ENCODE peak calls at places on chromosome 3, in nine cellular contexts. One of them, this sample, is unnamed.

GRCh38 chr3:135240426-135240825 is 445.4 kb downstream of the EPHB1 start:
- DNase-seq in HS-5: no peak
- DNase-seq in astrocyte of the spinal cord: no peak
- DNase-seq in activated CD8-positive, alpha-beta memory T cell treated with anti-CD3 and anti-CD28 coated beads for 48 hours: no peak
- DNase-seq in nucleus accumbens: no peak
- DNase-seq in cardiac muscle cell: peak; percentile 33
- DNase-seq in cerebellum: no peak
- DNase-seq in smooth muscle cell of the brain vasculature: no peak
- DNase-seq in CD4-positive, alpha-beta T cell: no peak
- DNase-seq in this sample: no peak

GRCh38 chr3:19934098-19934566 is at the start of gene EFHB:
- DNase-seq in HS-5: no peak
- DNase-seq in CD4-positive, alpha-beta T cell: no peak
- DNase-seq in activated CD8-positive, alpha-beta memory T cell treated with anti-CD3 and anti-CD28 coated beads for 48 hours: no peak
- DNase-seq in astrocyte of the spinal cord: peak; percentile 27
- DNase-seq in cerebellum: no peak
- DNase-seq in nucleus accumbens: no peak
- DNase-seq in cardiac muscle cell: peak; percentile 66
- DNase-seq in smooth muscle cell of the brain vasculature: no peak
- DNase-seq in this sample: no peak

GRCh38 chr3:191499307-191500125 is 38.6 kb downstream of the PYDC2 start:
- DNase-seq in cardiac muscle cell: peak; percentile 14
- DNase-seq in HS-5: no peak
- DNase-seq in astrocyte of the spinal cord: peak; percentile 61
- DNase-seq in smooth muscle cell of the brain vasculature: no peak
- DNase-seq in CD4-positive, alpha-beta T cell: no peak
- DNase-seq in cerebellum: peak; percentile 35
- DNase-seq in nucleus accumbens: peak; percentile 53
- DNase-seq in activated CD8-positive, alpha-beta memory T cell treated with anti-CD3 and anti-CD28 coated beads for 48 hours: no peak
- DNase-seq in this sample: no peak

GRCh38 chr3:71847794-71848193 is 62.8 kb upstream of the PROK2 start:
- DNase-seq in activated CD8-positive, alpha-beta memory T cell treated with anti-CD3 and anti-CD28 coated beads for 48 hours: no peak
- DNase-seq in cardiac muscle cell: no peak
- DNase-seq in cerebellum: no peak
- DNase-seq in HS-5: no peak
- DNase-seq in CD4-positive, alpha-beta T cell: no peak
- DNase-seq in smooth muscle cell of the brain vasculature: no peak
- DNase-seq in astrocyte of the spinal cord: no peak
- DNase-seq in nucleus accumbens: no peak
- DNase-seq in this sample: no peak

GRCh38 chr3:111303760-111304159 is 232.1 kb downstream of the NECTIN3 start:
- DNase-seq in astrocyte of the spinal cord: peak; percentile 45
- DNase-seq in smooth muscle cell of the brain vasculature: no peak
- DNase-seq in HS-5: peak; percentile 58
- DNase-seq in CD4-positive, alpha-beta T cell: no peak
- DNase-seq in activated CD8-positive, alpha-beta memory T cell treated with anti-CD3 and anti-CD28 coated beads for 48 hours: no peak
- DNase-seq in cerebellum: no peak
- DNase-seq in cardiac muscle cell: no peak
- DNase-seq in nucleus accumbens: no peak
- DNase-seq in this sample: no peak

GRCh38 chr3:46130631-46131310 is 77.3 kb downstream of the CCR1 start:
- DNase-seq in CD4-positive, alpha-beta T cell: no peak
- DNase-seq in HS-5: no peak
- DNase-seq in astrocyte of the spinal cord: no peak
- DNase-seq in cerebellum: no peak
- DNase-seq in cardiac muscle cell: no peak
- DNase-seq in nucleus accumbens: no peak
- DNase-seq in smooth muscle cell of the brain vasculature: no peak
- DNase-seq in activated CD8-positive, alpha-beta memory T cell treated with anti-CD3 and anti-CD28 coated beads for 48 hours: no peak
- DNase-seq in this sample: no peak

GRCh38 chr3:9701006-9701405 is 2.6 kb upstream of the CPNE9 start:
- DNase-seq in cerebellum: no peak
- DNase-seq in CD4-positive, alpha-beta T cell: no peak
- DNase-seq in smooth muscle cell of the brain vasculature: no peak
- DNase-seq in activated CD8-positive, alpha-beta memory T cell treated with anti-CD3 and anti-CD28 coated beads for 48 hours: no peak
- DNase-seq in nucleus accumbens: no peak
- DNase-seq in cardiac muscle cell: no peak
- DNase-seq in HS-5: no peak
- DNase-seq in astrocyte of the spinal cord: no peak
- DNase-seq in this sample: no peak

GRCh38 chr3:64853456-64853855 is 165.7 kb upstream of the ADAMTS9 start:
- DNase-seq in cardiac muscle cell: no peak
- DNase-seq in smooth muscle cell of the brain vasculature: no peak
- DNase-seq in activated CD8-positive, alpha-beta memory T cell treated with anti-CD3 and anti-CD28 coated beads for 48 hours: no peak
- DNase-seq in nucleus accumbens: no peak
- DNase-seq in CD4-positive, alpha-beta T cell: no peak
- DNase-seq in HS-5: no peak
- DNase-seq in cerebellum: no peak
- DNase-seq in astrocyte of the spinal cord: no peak
- DNase-seq in this sample: no peak

GRCh38 chr3:46700772-46701171 is 420 bp upstream of the TMIE start:
- DNase-seq in activated CD8-positive, alpha-beta memory T cell treated with anti-CD3 and anti-CD28 coated beads for 48 hours: no peak
- DNase-seq in smooth muscle cell of the brain vasculature: no peak
- DNase-seq in astrocyte of the spinal cord: no peak
- DNase-seq in CD4-positive, alpha-beta T cell: no peak
- DNase-seq in cardiac muscle cell: no peak
- DNase-seq in HS-5: no peak
- DNase-seq in cerebellum: peak; percentile 87
- DNase-seq in nucleus accumbens: peak; percentile 47
- DNase-seq in this sample: no peak

GRCh38 chr3:16183601-16184270 is 9.3 kb downstream of the GALNT15 start:
- DNase-seq in activated CD8-positive, alpha-beta memory T cell treated with anti-CD3 and anti-CD28 coated beads for 48 hours: no peak
- DNase-seq in nucleus accumbens: no peak
- DNase-seq in cardiac muscle cell: no peak
- DNase-seq in HS-5: peak; percentile 58
- DNase-seq in CD4-positive, alpha-beta T cell: no peak
- DNase-seq in smooth muscle cell of the brain vasculature: peak; percentile 60
- DNase-seq in astrocyte of the spinal cord: peak; percentile 90
- DNase-seq in cerebellum: peak; percentile 89
- DNase-seq in this sample: no peak

GRCh38 chr3:55775366-55775765 is 288.3 kb upstream of the WNT5A start:
- DNase-seq in cardiac muscle cell: no peak
- DNase-seq in nucleus accumbens: no peak
- DNase-seq in cerebellum: no peak
- DNase-seq in activated CD8-positive, alpha-beta memory T cell treated with anti-CD3 and anti-CD28 coated beads for 48 hours: no peak
- DNase-seq in astrocyte of the spinal cord: no peak
- DNase-seq in HS-5: no peak
- DNase-seq in smooth muscle cell of the brain vasculature: no peak
- DNase-seq in CD4-positive, alpha-beta T cell: no peak
- DNase-seq in this sample: no peak

GRCh38 chr3:176767385-176767784 is 429.9 kb downstream of the TBL1XR1 start:
- DNase-seq in nucleus accumbens: no peak
- DNase-seq in CD4-positive, alpha-beta T cell: no peak
- DNase-seq in cerebellum: no peak
- DNase-seq in smooth muscle cell of the brain vasculature: no peak
- DNase-seq in HS-5: peak; percentile 77
- DNase-seq in cardiac muscle cell: no peak
- DNase-seq in activated CD8-positive, alpha-beta memory T cell treated with anti-CD3 and anti-CD28 coated beads for 48 hours: no peak
- DNase-seq in astrocyte of the spinal cord: peak; percentile 96
- DNase-seq in this sample: peak; percentile 45

GRCh38 chr3:37386627-37387230 is 212.3 kb upstream of the LRRFIP2 start:
- DNase-seq in HS-5: no peak
- DNase-seq in cerebellum: no peak
- DNase-seq in astrocyte of the spinal cord: no peak
- DNase-seq in nucleus accumbens: no peak
- DNase-seq in cardiac muscle cell: no peak
- DNase-seq in CD4-positive, alpha-beta T cell: no peak
- DNase-seq in activated CD8-positive, alpha-beta memory T cell treated with anti-CD3 and anti-CD28 coated beads for 48 hours: no peak
- DNase-seq in smooth muscle cell of the brain vasculature: no peak
- DNase-seq in this sample: no peak

GRCh38 chr3:54599741-54600140 is 328.1 kb downstream of the LRTM1 start:
- DNase-seq in CD4-positive, alpha-beta T cell: no peak
- DNase-seq in smooth muscle cell of the brain vasculature: no peak
- DNase-seq in cardiac muscle cell: no peak
- DNase-seq in astrocyte of the spinal cord: no peak
- DNase-seq in HS-5: no peak
- DNase-seq in activated CD8-positive, alpha-beta memory T cell treated with anti-CD3 and anti-CD28 coated beads for 48 hours: no peak
- DNase-seq in nucleus accumbens: peak; percentile 34
- DNase-seq in cerebellum: peak; percentile 28
- DNase-seq in this sample: no peak

GRCh38 chr3:177928156-177928555 is 608.1 kb upstream of the KCNMB2 start:
- DNase-seq in cerebellum: no peak
- DNase-seq in CD4-positive, alpha-beta T cell: no peak
- DNase-seq in cardiac muscle cell: no peak
- DNase-seq in activated CD8-positive, alpha-beta memory T cell treated with anti-CD3 and anti-CD28 coated beads for 48 hours: no peak
- DNase-seq in HS-5: no peak
- DNase-seq in smooth muscle cell of the brain vasculature: no peak
- DNase-seq in nucleus accumbens: no peak
- DNase-seq in astrocyte of the spinal cord: peak; percentile 59
- DNase-seq in this sample: no peak

GRCh38 chr3:108736821-108737220 is 20.4 kb downstream of the RETNLB start:
- DNase-seq in astrocyte of the spinal cord: no peak
- DNase-seq in cerebellum: no peak
- DNase-seq in CD4-positive, alpha-beta T cell: no peak
- DNase-seq in smooth muscle cell of the brain vasculature: no peak
- DNase-seq in cardiac muscle cell: no peak
- DNase-seq in nucleus accumbens: no peak
- DNase-seq in activated CD8-positive, alpha-beta memory T cell treated with anti-CD3 and anti-CD28 coated beads for 48 hours: no peak
- DNase-seq in HS-5: no peak
- DNase-seq in this sample: no peak

GRCh38 chr3:53668872-53669271 is 174.5 kb downstream of the CACNA1D start:
- DNase-seq in cerebellum: no peak
- DNase-seq in HS-5: no peak
- DNase-seq in CD4-positive, alpha-beta T cell: no peak
- DNase-seq in smooth muscle cell of the brain vasculature: no peak
- DNase-seq in astrocyte of the spinal cord: no peak
- DNase-seq in nucleus accumbens: no peak
- DNase-seq in activated CD8-positive, alpha-beta memory T cell treated with anti-CD3 and anti-CD28 coated beads for 48 hours: no peak
- DNase-seq in cardiac muscle cell: peak; percentile 26
- DNase-seq in this sample: no peak

GRCh38 chr3:159846255-159846654 is 142.4 kb upstream of the IL12A start:
- DNase-seq in activated CD8-positive, alpha-beta memory T cell treated with anti-CD3 and anti-CD28 coated beads for 48 hours: no peak
- DNase-seq in CD4-positive, alpha-beta T cell: no peak
- DNase-seq in nucleus accumbens: no peak
- DNase-seq in cerebellum: no peak
- DNase-seq in cardiac muscle cell: no peak
- DNase-seq in astrocyte of the spinal cord: no peak
- DNase-seq in HS-5: no peak
- DNase-seq in smooth muscle cell of the brain vasculature: no peak
- DNase-seq in this sample: no peak

GRCh38 chr3:64732570-64732969 is 44.8 kb upstream of the ADAMTS9 start:
- DNase-seq in CD4-positive, alpha-beta T cell: no peak
- DNase-seq in smooth muscle cell of the brain vasculature: peak; percentile 15
- DNase-seq in cerebellum: no peak
- DNase-seq in nucleus accumbens: no peak
- DNase-seq in astrocyte of the spinal cord: peak; percentile 9
- DNase-seq in activated CD8-positive, alpha-beta memory T cell treated with anti-CD3 and anti-CD28 coated beads for 48 hours: no peak
- DNase-seq in HS-5: no peak
- DNase-seq in cardiac muscle cell: no peak
- DNase-seq in this sample: no peak

GRCh38 chr3:71397046-71397445 is 186.5 kb downstream of the FOXP1 start:
- DNase-seq in nucleus accumbens: no peak
- DNase-seq in activated CD8-positive, alpha-beta memory T cell treated with anti-CD3 and anti-CD28 coated beads for 48 hours: no peak
- DNase-seq in HS-5: no peak
- DNase-seq in cardiac muscle cell: peak; percentile 47
- DNase-seq in astrocyte of the spinal cord: peak; percentile 39
- DNase-seq in CD4-positive, alpha-beta T cell: no peak
- DNase-seq in smooth muscle cell of the brain vasculature: no peak
- DNase-seq in cerebellum: no peak
- DNase-seq in this sample: no peak

GRCh38 chr3:170738756-170739155 is 131.2 kb downstream of the RPL22L1 start:
- DNase-seq in smooth muscle cell of the brain vasculature: no peak
- DNase-seq in cerebellum: no peak
- DNase-seq in HS-5: no peak
- DNase-seq in nucleus accumbens: no peak
- DNase-seq in astrocyte of the spinal cord: no peak
- DNase-seq in cardiac muscle cell: no peak
- DNase-seq in activated CD8-positive, alpha-beta memory T cell treated with anti-CD3 and anti-CD28 coated beads for 48 hours: no peak
- DNase-seq in CD4-positive, alpha-beta T cell: no peak
- DNase-seq in this sample: no peak

GRCh38 chr3:149969945-149970715 is 565 bp downstream of the PFN2 start:
- DNase-seq in cardiac muscle cell: peak; percentile 92
- DNase-seq in nucleus accumbens: peak; percentile 78
- DNase-seq in smooth muscle cell of the brain vasculature: peak; percentile 65
- DNase-seq in HS-5: peak; percentile 66
- DNase-seq in cerebellum: peak; percentile 74
- DNase-seq in CD4-positive, alpha-beta T cell: peak; percentile 73
- DNase-seq in astrocyte of the spinal cord: peak; percentile 87
- DNase-seq in activated CD8-positive, alpha-beta memory T cell treated with anti-CD3 and anti-CD28 coated beads for 48 hours: peak; percentile 27
- DNase-seq in this sample: no peak

GRCh38 chr3:169390310-169390731 is 273.2 kb downstream of the MECOM start:
- DNase-seq in astrocyte of the spinal cord: no peak
- DNase-seq in smooth muscle cell of the brain vasculature: no peak
- DNase-seq in HS-5: no peak
- DNase-seq in activated CD8-positive, alpha-beta memory T cell treated with anti-CD3 and anti-CD28 coated beads for 48 hours: no peak
- DNase-seq in cardiac muscle cell: no peak
- DNase-seq in CD4-positive, alpha-beta T cell: no peak
- DNase-seq in cerebellum: no peak
- DNase-seq in nucleus accumbens: no peak
- DNase-seq in this sample: peak; percentile 30

GRCh38 chr3:115624898-115625297 is 1.6 kb downstream of the GAP43 start:
- DNase-seq in HS-5: no peak
- DNase-seq in astrocyte of the spinal cord: no peak
- DNase-seq in CD4-positive, alpha-beta T cell: no peak
- DNase-seq in cardiac muscle cell: no peak
- DNase-seq in smooth muscle cell of the brain vasculature: no peak
- DNase-seq in cerebellum: peak; percentile 60
- DNase-seq in nucleus accumbens: no peak
- DNase-seq in activated CD8-positive, alpha-beta memory T cell treated with anti-CD3 and anti-CD28 coated beads for 48 hours: no peak
- DNase-seq in this sample: no peak

GRCh38 chr3:66609660-66610547 is 109.1 kb upstream of the LRIG1 start:
- DNase-seq in astrocyte of the spinal cord: peak; percentile 95
- DNase-seq in CD4-positive, alpha-beta T cell: no peak
- DNase-seq in cerebellum: no peak
- DNase-seq in cardiac muscle cell: peak; percentile 23
- DNase-seq in smooth muscle cell of the brain vasculature: peak; percentile 94
- DNase-seq in activated CD8-positive, alpha-beta memory T cell treated with anti-CD3 and anti-CD28 coated beads for 48 hours: no peak
- DNase-seq in HS-5: no peak
- DNase-seq in nucleus accumbens: no peak
- DNase-seq in this sample: peak; percentile 50

GRCh38 chr3:144429719-144430121 is 458.1 kb downstream of the DIPK2A start:
- DNase-seq in cardiac muscle cell: no peak
- DNase-seq in smooth muscle cell of the brain vasculature: no peak
- DNase-seq in CD4-positive, alpha-beta T cell: no peak
- DNase-seq in activated CD8-positive, alpha-beta memory T cell treated with anti-CD3 and anti-CD28 coated beads for 48 hours: no peak
- DNase-seq in nucleus accumbens: no peak
- DNase-seq in cerebellum: no peak
- DNase-seq in astrocyte of the spinal cord: no peak
- DNase-seq in HS-5: peak; percentile 11
- DNase-seq in this sample: no peak

GRCh38 chr3:94937980-94938379 is 875.1 kb downstream of the NSUN3 start:
- DNase-seq in smooth muscle cell of the brain vasculature: no peak
- DNase-seq in HS-5: no peak
- DNase-seq in cardiac muscle cell: no peak
- DNase-seq in cerebellum: no peak
- DNase-seq in astrocyte of the spinal cord: no peak
- DNase-seq in activated CD8-positive, alpha-beta memory T cell treated with anti-CD3 and anti-CD28 coated beads for 48 hours: no peak
- DNase-seq in nucleus accumbens: no peak
- DNase-seq in CD4-positive, alpha-beta T cell: no peak
- DNase-seq in this sample: no peak

GRCh38 chr3:147797095-147797494 is 387.9 kb downstream of the ZIC1 start:
- DNase-seq in cardiac muscle cell: no peak
- DNase-seq in nucleus accumbens: no peak
- DNase-seq in astrocyte of the spinal cord: no peak
- DNase-seq in activated CD8-positive, alpha-beta memory T cell treated with anti-CD3 and anti-CD28 coated beads for 48 hours: no peak
- DNase-seq in CD4-positive, alpha-beta T cell: no peak
- DNase-seq in HS-5: no peak
- DNase-seq in cerebellum: no peak
- DNase-seq in smooth muscle cell of the brain vasculature: no peak
- DNase-seq in this sample: no peak

GRCh38 chr3:38110314-38111050 is 26.4 kb downstream of the ACAA1 start:
- DNase-seq in astrocyte of the spinal cord: no peak
- DNase-seq in smooth muscle cell of the brain vasculature: no peak
- DNase-seq in HS-5: no peak
- DNase-seq in CD4-positive, alpha-beta T cell: no peak
- DNase-seq in activated CD8-positive, alpha-beta memory T cell treated with anti-CD3 and anti-CD28 coated beads for 48 hours: no peak
- DNase-seq in nucleus accumbens: no peak
- DNase-seq in cardiac muscle cell: no peak
- DNase-seq in cerebellum: no peak
- DNase-seq in this sample: no peak

GRCh38 chr3:75242012-75242411 is 422.1 kb upstream of the FRG2C start:
- DNase-seq in smooth muscle cell of the brain vasculature: no peak
- DNase-seq in cerebellum: no peak
- DNase-seq in cardiac muscle cell: no peak
- DNase-seq in HS-5: no peak
- DNase-seq in activated CD8-positive, alpha-beta memory T cell treated with anti-CD3 and anti-CD28 coated beads for 48 hours: no peak
- DNase-seq in nucleus accumbens: no peak
- DNase-seq in CD4-positive, alpha-beta T cell: no peak
- DNase-seq in astrocyte of the spinal cord: no peak
- DNase-seq in this sample: no peak

GRCh38 chr3:64642327-64643151 is 45.3 kb downstream of the ADAMTS9 start:
- DNase-seq in HS-5: no peak
- DNase-seq in smooth muscle cell of the brain vasculature: no peak
- DNase-seq in astrocyte of the spinal cord: no peak
- DNase-seq in nucleus accumbens: no peak
- DNase-seq in cardiac muscle cell: no peak
- DNase-seq in cerebellum: no peak
- DNase-seq in activated CD8-positive, alpha-beta memory T cell treated with anti-CD3 and anti-CD28 coated beads for 48 hours: no peak
- DNase-seq in CD4-positive, alpha-beta T cell: no peak
- DNase-seq in this sample: no peak

This sample was measured in epithelial cell of proximal tubule.